ENCODE peak calls at places on chromosomes 3 and 15, in seven cellular contexts. U is HepG2, I is K562, X is stomach, Z is tibial nerve, D is SK-N-SH, G is sigmoid colon. W is an unnamed sample. For H3K27me3, the result is how much of the 10 kb centered on the place peaks cover.

GRCh38 chr15:81789403-81789802 is 256.4 kb downstream of the MEX3B start:
- DNase-seq in U (no peak), I (no peak), X (no peak), Z (no peak), D (no peak), G (no peak), W (no peak)

GRCh38 chr3:93961026-93961425 is 12.7 kb downstream of the PROS1 start:
- DNase-seq in U (no peak), I (no peak), X (no peak), Z (no peak), D (no peak), G (no peak), W (no peak)

GRCh38 chr3:12750223-12750622 is 8.8 kb downstream of the TMEM40 start:
- DNase-seq in U (peak), I (peak), X (peak), Z (no peak), D (no peak), G (no peak), W (peak)

GRCh38 chr15:44584162-44584749 is 47.3 kb downstream of the EIF3J start:
- DNase-seq in U (peak), I (no peak), X (peak), Z (no peak), D (peak), G (no peak), W (peak)

GRCh38 chr3:46669191-46669999 is 24.1 kb downstream of the ALS2CL start:
- DNase-seq in U (no peak), I (no peak), X (peak), Z (no peak), D (peak), G (peak), W (peak)

GRCh38 chr3:184110316-184110725 is 13.5 kb downstream of the HTR3E start:
- DNase-seq in U (peak), I (no peak), X (no peak), Z (no peak), D (no peak), G (no peak), W (no peak)

GRCh38 chr3:140238646-140239314 is 303.8 kb downstream of the CLSTN2 start:
- DNase-seq in U (no peak), I (no peak), X (no peak), Z (no peak), D (peak), G (no peak), W (no peak)

GRCh38 chr3:72346526-72346926 is 501.7 kb downstream of the SHQ1 start:
- DNase-seq in U (no peak), I (no peak), X (no peak), Z (peak), D (no peak), G (peak), W (no peak)

GRCh38 chr3:113912551-113913246 is 35.1 kb upstream of the ZDHHC23 start:
- DNase-seq in U (peak), I (peak), X (peak), Z (no peak), D (peak), G (no peak), W (no peak)

GRCh38 chr3:171615742-171616141 is 155.5 kb upstream of the TNIK start:
- DNase-seq in U (no peak), I (no peak), X (no peak), Z (no peak), D (no peak), G (no peak), W (no peak)

GRCh38 chr3:12303532-12303931 is 14.7 kb downstream of the PPARG start:
- DNase-seq in U (no peak), I (no peak), X (no peak), Z (no peak), D (no peak), G (no peak), W (no peak)

GRCh38 chr15:82044373-82045178 is 1.2 kb downstream of the MEX3B start:
- DNase-seq in U (no peak), I (peak), X (no peak), Z (peak), D (peak), G (peak), W (peak)

GRCh38 chr3:121483290-121483689 is 62.5 kb downstream of the POLQ start:
- DNase-seq in U (no peak), I (no peak), X (no peak), Z (no peak), D (no peak), G (no peak), W (no peak)

GRCh38 chr3:10344147-10344943 is 23.4 kb upstream of the SEC13 start:
- DNase-seq in U (no peak), I (peak), X (peak), Z (peak), D (peak), G (no peak), W (peak)

DNA sequence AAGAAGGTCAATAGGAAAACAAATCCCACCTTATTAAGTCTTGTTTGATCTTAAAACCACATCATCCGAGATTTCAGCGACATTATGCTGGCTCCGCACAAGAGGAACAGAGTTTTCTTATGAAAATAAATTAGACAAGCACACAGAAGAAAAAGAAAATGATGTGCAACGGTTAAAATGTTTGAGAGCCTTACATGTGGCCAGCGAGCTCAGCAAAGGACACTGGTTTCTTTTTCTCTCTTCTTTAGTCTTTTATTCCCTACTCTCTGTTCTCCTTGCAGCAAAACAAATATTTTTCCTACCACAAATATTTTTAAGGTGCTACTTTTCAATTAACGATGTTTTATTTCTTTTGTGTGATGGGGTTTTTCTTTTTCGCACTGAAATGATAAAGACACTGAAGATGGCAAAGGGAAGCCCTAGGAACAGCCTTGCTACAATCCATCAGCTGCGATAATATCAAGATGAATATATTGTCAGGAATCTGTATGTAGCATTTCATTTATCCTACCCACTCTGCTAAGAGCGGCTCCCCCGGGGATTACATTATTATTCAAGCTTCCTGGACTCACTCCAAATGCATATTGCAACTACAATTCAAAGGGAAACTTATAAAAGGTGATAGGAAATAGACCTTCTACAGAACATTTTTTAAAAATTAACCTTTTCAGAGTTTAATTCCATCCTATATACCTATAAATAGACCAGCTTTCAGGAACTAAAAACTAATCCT is 72.9 kb downstream of the ANXA2 start:
- DNase-seq in U (no peak), I (no peak), X (no peak), Z (no peak), D (no peak), G (no peak), W (no peak)
- H3K27me3 ChIP-seq in U (under half), I (under half), X (under half), Z (under half), D (under half), G (under half), W (under half)

GRCh38 chr3:69763458-69763857 is 24.2 kb downstream of the MITF start:
- DNase-seq in U (no peak), I (no peak), X (no peak), Z (no peak), D (no peak), G (peak), W (no peak)
- TF ChIP-seq EP300 in U (no peak), I (no peak), X (no peak), Z (no peak), D (no peak), G (peak), W (no peak)

GRCh38 chr3:136920904-136921649 is 36.7 kb upstream of the IL20RB start:
- DNase-seq in U (no peak), I (no peak), X (no peak), Z (no peak), D (no peak), G (no peak), W (no peak)
- H3K27me3 ChIP-seq in U (under half), I (under half), X (under half), Z (under half), D (under half), G (under half), W (under half)

DNA sequence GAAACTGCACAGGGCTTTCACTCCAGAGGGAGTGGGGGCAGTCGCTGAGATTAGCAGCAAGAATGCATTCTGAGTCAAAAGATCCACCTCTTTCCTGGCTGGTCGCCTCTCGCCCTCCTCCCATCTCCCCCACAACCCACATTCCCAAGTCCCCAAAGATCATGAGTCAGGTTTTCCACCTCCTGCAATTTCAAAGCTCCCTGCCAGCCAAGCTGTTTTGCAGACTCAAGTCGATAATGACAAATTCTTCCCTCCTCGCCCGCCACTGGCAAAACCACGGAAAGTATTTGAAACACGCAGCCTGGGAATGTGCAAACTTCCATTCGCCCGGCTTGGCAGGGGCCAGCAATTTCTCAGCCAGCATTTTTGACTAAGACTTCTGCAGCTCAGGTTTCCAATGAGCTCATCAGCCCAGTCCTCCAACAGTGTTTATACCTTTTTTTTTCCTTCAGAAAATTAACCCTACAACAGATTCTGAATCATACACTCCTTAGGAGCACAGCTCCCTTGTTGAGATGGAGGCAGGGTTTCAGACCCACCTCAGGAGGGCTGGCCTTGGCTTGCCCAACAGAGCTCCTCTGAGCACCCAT is 181.4 kb downstream of the SMAD6 start:
- DNase-seq in U (peak), I (peak), X (peak), Z (peak), D (no peak), G (peak), W (peak)
- TF ChIP-seq EP300 in U (no peak), I (no peak), X (peak), Z (peak), D (peak), G (peak), W (peak)

GRCh38 chr15:26874774-26875475 is 8.1 kb downstream of the GABRA5 start:
- DNase-seq in U (no peak), I (no peak), X (no peak), Z (no peak), D (no peak), G (no peak), W (no peak)

GRCh38 chr15:26875476-26875850 is 8.6 kb downstream of the GABRA5 start:
- DNase-seq in U (no peak), I (no peak), X (no peak), Z (no peak), D (no peak), G (no peak), W (no peak)

GRCh38 chr15:26872206-26872605 is 5.3 kb downstream of the GABRA5 start:
- DNase-seq in U (no peak), I (no peak), X (no peak), Z (no peak), D (no peak), G (no peak), W (no peak)

GRCh38 chr15:26870346-26870745 is 3.5 kb downstream of the GABRA5 start:
- DNase-seq in U (no peak), I (no peak), X (no peak), Z (no peak), D (no peak), G (no peak), W (no peak)

DNA sequence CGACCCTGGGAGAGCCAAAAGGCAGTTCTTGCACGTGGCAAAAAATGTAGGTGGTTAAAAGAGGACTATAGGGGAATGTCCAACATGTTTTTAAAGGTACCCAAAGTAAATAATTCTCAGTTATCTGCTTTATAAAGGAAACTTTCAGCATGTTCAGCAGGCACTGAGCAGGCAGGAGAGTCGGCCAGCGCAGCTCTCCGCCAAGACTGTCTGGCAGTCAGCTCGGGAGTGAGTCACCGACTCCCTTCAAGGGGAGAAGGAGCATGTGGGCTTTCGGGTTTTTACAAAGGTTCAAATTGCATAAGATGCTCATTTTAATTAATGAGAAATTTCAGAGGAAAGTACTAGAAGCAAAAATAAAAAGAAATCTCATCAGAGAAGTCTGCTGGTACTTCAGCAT is 7.0 kb downstream of the GABRA5 start:
- DNase-seq in U (no peak), I (no peak), X (no peak), Z (no peak), D (no peak), G (no peak), W (no peak)
- H3K27me3 ChIP-seq in U (under half), I (under half), X (under half), Z (under half), D (under half), G (under half), W (under half)

GRCh38 chr3:73448761-73449290 is 175.9 kb downstream of the PDZRN3 start:
- DNase-seq in U (no peak), I (no peak), X (no peak), Z (no peak), D (no peak), G (no peak), W (no peak)
- TF ChIP-seq EP300 in U (no peak), I (no peak), X (no peak), Z (no peak), D (no peak), G (no peak), W (no peak)

DNA sequence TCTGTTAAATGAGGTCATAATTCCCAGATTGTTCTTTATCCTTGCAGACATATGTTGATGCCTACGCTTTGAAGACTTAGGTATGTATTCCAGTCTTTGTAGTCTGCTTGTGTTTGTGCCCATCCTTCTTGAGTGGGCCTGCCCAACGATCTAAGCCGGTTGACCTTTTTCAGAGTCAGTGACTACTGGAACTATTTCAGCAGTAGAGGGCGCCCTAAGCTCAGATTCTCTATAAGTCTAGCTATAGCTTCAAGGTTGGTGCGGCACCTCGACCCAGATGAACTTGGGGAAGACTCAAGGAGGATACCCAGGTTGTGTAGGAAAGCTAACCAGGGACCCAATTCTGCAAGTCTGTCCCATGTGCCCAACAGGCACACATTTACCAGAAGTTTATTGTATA is 228.8 kb upstream of the PPP2R3A start:
- DNase-seq in U (peak), I (peak), X (no peak), Z (no peak), D (no peak), G (no peak), W (no peak)
- H3K27me3 ChIP-seq in U (under half), I (under half), X (under half), Z (under half), D (under half), G (under half), W (under half)

GRCh38 chr3:175356899-175357324 is 497.8 kb downstream of the NAALADL2 start:
- DNase-seq in U (no peak), I (no peak), X (no peak), Z (no peak), D (no peak), G (no peak), W (no peak)
- TF ChIP-seq EP300 in U (no peak), I (no peak), X (no peak), Z (no peak), D (no peak), G (no peak), W (no peak)

DNA sequence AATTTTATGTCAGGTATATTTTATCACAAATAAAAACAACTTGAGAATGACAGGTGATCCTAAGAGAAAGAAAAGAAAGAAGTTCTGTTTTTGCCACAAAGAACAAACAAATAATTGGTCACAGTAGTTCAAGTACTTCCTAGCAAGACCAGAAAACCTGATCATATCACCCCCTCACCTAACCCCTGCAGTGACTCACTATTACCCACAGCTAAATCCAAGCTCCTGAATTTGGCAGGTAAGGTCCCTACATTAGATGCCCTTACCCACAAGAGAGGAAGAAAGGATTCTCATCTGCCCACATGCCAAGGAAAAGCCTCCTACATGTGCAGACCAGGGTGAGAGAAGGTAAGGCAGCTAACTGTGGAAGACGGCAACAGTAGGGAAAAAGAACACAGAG is 4.4 kb downstream of the SSUH2 start:
- DNase-seq in U (no peak), I (no peak), X (no peak), Z (no peak), D (no peak), G (no peak), W (no peak)
- H3K27me3 ChIP-seq in U (under half), I (under half), X (under half), Z (under half), D (under half), G (under half), W (under half)

W was measured in ovary.